ENCODE peak calls at places on chromosomes 13 and 19, in eight cellular contexts. One of them, this sample, is unnamed.

GRCh38 chr13:23578411-23579071 is 8.3 kb downstream of the TNFRSF19 start:
- DNase-seq in choroid plexus epithelial cell: peak
- DNase-seq in GM23338: peak
- DNase-seq in CD8-positive, alpha-beta T cell: peak
- DNase-seq in neural crest cell: peak
- DNase-seq in lower leg skin: peak
- DNase-seq in AG10803: peak
- DNase-seq in nephron progenitor cell: peak
- DNase-seq in this sample: peak

GRCh38 chr13:84431646-84432045 is 549.4 kb upstream of the SLITRK1 start:
- DNase-seq in choroid plexus epithelial cell: peak
- DNase-seq in GM23338: no peak
- DNase-seq in CD8-positive, alpha-beta T cell: no peak
- DNase-seq in neural crest cell: no peak
- DNase-seq in lower leg skin: no peak
- DNase-seq in AG10803: peak
- DNase-seq in nephron progenitor cell: no peak
- DNase-seq in this sample: no peak

GRCh38 chr13:74825170-74825948 is 656.6 kb downstream of the TBC1D4 start:
- DNase-seq in choroid plexus epithelial cell: peak
- DNase-seq in GM23338: peak
- DNase-seq in CD8-positive, alpha-beta T cell: no peak
- DNase-seq in neural crest cell: no peak
- DNase-seq in lower leg skin: no peak
- DNase-seq in AG10803: peak
- DNase-seq in nephron progenitor cell: no peak
- DNase-seq in this sample: no peak

GRCh38 chr19:17281391-17282304 is at the start of gene ANKLE1:
- DNase-seq in choroid plexus epithelial cell: no peak
- DNase-seq in GM23338: peak
- DNase-seq in CD8-positive, alpha-beta T cell: peak
- DNase-seq in neural crest cell: peak
- DNase-seq in lower leg skin: no peak
- DNase-seq in AG10803: no peak
- DNase-seq in nephron progenitor cell: peak
- DNase-seq in this sample: no peak

GRCh38 chr13:111215081-111216047 is 100.3 kb downstream of the ARHGEF7 start:
- DNase-seq in choroid plexus epithelial cell: no peak
- DNase-seq in GM23338: peak
- DNase-seq in CD8-positive, alpha-beta T cell: no peak
- DNase-seq in neural crest cell: no peak
- DNase-seq in lower leg skin: no peak
- DNase-seq in AG10803: no peak
- DNase-seq in nephron progenitor cell: no peak
- DNase-seq in this sample: no peak

GRCh38 chr19:11481777-11482383 is 1.0 kb upstream of the ELAVL3 start:
- DNase-seq in choroid plexus epithelial cell: peak
- DNase-seq in GM23338: peak
- DNase-seq in CD8-positive, alpha-beta T cell: peak
- DNase-seq in neural crest cell: peak
- DNase-seq in lower leg skin: peak
- DNase-seq in AG10803: peak
- DNase-seq in nephron progenitor cell: peak
- DNase-seq in this sample: peak

GRCh38 chr19:16824658-16825311 is 4.4 kb upstream of the SIN3B start:
- DNase-seq in choroid plexus epithelial cell: peak
- DNase-seq in GM23338: no peak
- DNase-seq in CD8-positive, alpha-beta T cell: no peak
- DNase-seq in neural crest cell: no peak
- DNase-seq in lower leg skin: no peak
- DNase-seq in AG10803: peak
- DNase-seq in nephron progenitor cell: no peak
- DNase-seq in this sample: peak

GRCh38 chr13:37651891-37652290 is 53.3 kb upstream of the POSTN start:
- DNase-seq in choroid plexus epithelial cell: no peak
- DNase-seq in GM23338: no peak
- DNase-seq in CD8-positive, alpha-beta T cell: no peak
- DNase-seq in neural crest cell: no peak
- DNase-seq in lower leg skin: no peak
- DNase-seq in AG10803: no peak
- DNase-seq in nephron progenitor cell: no peak
- DNase-seq in this sample: no peak

GRCh38 chr13:49669735-49670309 is 21.5 kb downstream of the EBPL start:
- DNase-seq in choroid plexus epithelial cell: peak
- DNase-seq in GM23338: peak
- DNase-seq in CD8-positive, alpha-beta T cell: peak
- DNase-seq in neural crest cell: peak
- DNase-seq in lower leg skin: no peak
- DNase-seq in AG10803: peak
- DNase-seq in nephron progenitor cell: peak
- DNase-seq in this sample: no peak

GRCh38 chr19:33904681-33905080 is 108.0 kb downstream of the KCTD15 start:
- DNase-seq in choroid plexus epithelial cell: peak
- DNase-seq in GM23338: peak
- DNase-seq in CD8-positive, alpha-beta T cell: no peak
- DNase-seq in neural crest cell: no peak
- DNase-seq in lower leg skin: no peak
- DNase-seq in AG10803: no peak
- DNase-seq in nephron progenitor cell: no peak
- DNase-seq in this sample: no peak

GRCh38 chr13:47917022-47917574 is 84.0 kb downstream of the SUCLA2 start:
- DNase-seq in choroid plexus epithelial cell: no peak
- DNase-seq in GM23338: no peak
- DNase-seq in CD8-positive, alpha-beta T cell: no peak
- DNase-seq in neural crest cell: no peak
- DNase-seq in lower leg skin: no peak
- DNase-seq in AG10803: no peak
- DNase-seq in nephron progenitor cell: no peak
- DNase-seq in this sample: no peak

GRCh38 chr13:29572575-29572974 is 22.9 kb downstream of the SLC7A1 start:
- DNase-seq in choroid plexus epithelial cell: no peak
- DNase-seq in GM23338: no peak
- DNase-seq in CD8-positive, alpha-beta T cell: no peak
- DNase-seq in neural crest cell: no peak
- DNase-seq in lower leg skin: no peak
- DNase-seq in AG10803: no peak
- DNase-seq in nephron progenitor cell: no peak
- DNase-seq in this sample: no peak

GRCh38 chr19:51572415-51572814 is 1.3 kb downstream of the ZNF175 start:
- DNase-seq in choroid plexus epithelial cell: peak
- DNase-seq in GM23338: no peak
- DNase-seq in CD8-positive, alpha-beta T cell: no peak
- DNase-seq in neural crest cell: no peak
- DNase-seq in lower leg skin: no peak
- DNase-seq in AG10803: peak
- DNase-seq in nephron progenitor cell: no peak
- DNase-seq in this sample: no peak

GRCh38 chr19:7500811-7501450 is 12.1 kb upstream of the PEX11G start:
- DNase-seq in choroid plexus epithelial cell: no peak
- DNase-seq in GM23338: peak
- DNase-seq in CD8-positive, alpha-beta T cell: peak
- DNase-seq in neural crest cell: peak
- DNase-seq in lower leg skin: no peak
- DNase-seq in AG10803: no peak
- DNase-seq in nephron progenitor cell: peak
- DNase-seq in this sample: no peak

GRCh38 chr19:45505151-45505995 is 1.9 kb upstream of the VASP start:
- DNase-seq in choroid plexus epithelial cell: peak
- DNase-seq in GM23338: no peak
- DNase-seq in CD8-positive, alpha-beta T cell: no peak
- DNase-seq in neural crest cell: no peak
- DNase-seq in lower leg skin: no peak
- DNase-seq in AG10803: no peak
- DNase-seq in nephron progenitor cell: no peak
- DNase-seq in this sample: no peak

GRCh38 chr13:63184693-63185092 is 1769.0 kb upstream of the PCDH20 start:
- DNase-seq in choroid plexus epithelial cell: peak
- DNase-seq in GM23338: peak
- DNase-seq in CD8-positive, alpha-beta T cell: no peak
- DNase-seq in neural crest cell: no peak
- DNase-seq in lower leg skin: no peak
- DNase-seq in AG10803: peak
- DNase-seq in nephron progenitor cell: no peak
- DNase-seq in this sample: no peak

GRCh38 chr19:18396471-18397241 is 766 bp downstream of the LRRC25 start:
- DNase-seq in choroid plexus epithelial cell: no peak
- DNase-seq in GM23338: no peak
- DNase-seq in CD8-positive, alpha-beta T cell: no peak
- DNase-seq in neural crest cell: no peak
- DNase-seq in lower leg skin: no peak
- DNase-seq in AG10803: no peak
- DNase-seq in nephron progenitor cell: no peak
- DNase-seq in this sample: no peak

GRCh38 chr13:77026255-77026782 is 640 bp downstream of the FBXL3 start:
- DNase-seq in choroid plexus epithelial cell: peak
- DNase-seq in GM23338: peak
- DNase-seq in CD8-positive, alpha-beta T cell: peak
- DNase-seq in neural crest cell: peak
- DNase-seq in lower leg skin: peak
- DNase-seq in AG10803: peak
- DNase-seq in nephron progenitor cell: peak
- DNase-seq in this sample: peak
- TF ChIP-seq CTCF in choroid plexus epithelial cell: no peak
- TF ChIP-seq CTCF in GM23338: no peak
- TF ChIP-seq CTCF in CD8-positive, alpha-beta T cell: no peak
- TF ChIP-seq CTCF in neural crest cell: no peak
- TF ChIP-seq CTCF in lower leg skin: no peak
- TF ChIP-seq CTCF in AG10803: no peak
- TF ChIP-seq CTCF in nephron progenitor cell: no peak
- TF ChIP-seq CTCF in this sample: no peak

DNA sequence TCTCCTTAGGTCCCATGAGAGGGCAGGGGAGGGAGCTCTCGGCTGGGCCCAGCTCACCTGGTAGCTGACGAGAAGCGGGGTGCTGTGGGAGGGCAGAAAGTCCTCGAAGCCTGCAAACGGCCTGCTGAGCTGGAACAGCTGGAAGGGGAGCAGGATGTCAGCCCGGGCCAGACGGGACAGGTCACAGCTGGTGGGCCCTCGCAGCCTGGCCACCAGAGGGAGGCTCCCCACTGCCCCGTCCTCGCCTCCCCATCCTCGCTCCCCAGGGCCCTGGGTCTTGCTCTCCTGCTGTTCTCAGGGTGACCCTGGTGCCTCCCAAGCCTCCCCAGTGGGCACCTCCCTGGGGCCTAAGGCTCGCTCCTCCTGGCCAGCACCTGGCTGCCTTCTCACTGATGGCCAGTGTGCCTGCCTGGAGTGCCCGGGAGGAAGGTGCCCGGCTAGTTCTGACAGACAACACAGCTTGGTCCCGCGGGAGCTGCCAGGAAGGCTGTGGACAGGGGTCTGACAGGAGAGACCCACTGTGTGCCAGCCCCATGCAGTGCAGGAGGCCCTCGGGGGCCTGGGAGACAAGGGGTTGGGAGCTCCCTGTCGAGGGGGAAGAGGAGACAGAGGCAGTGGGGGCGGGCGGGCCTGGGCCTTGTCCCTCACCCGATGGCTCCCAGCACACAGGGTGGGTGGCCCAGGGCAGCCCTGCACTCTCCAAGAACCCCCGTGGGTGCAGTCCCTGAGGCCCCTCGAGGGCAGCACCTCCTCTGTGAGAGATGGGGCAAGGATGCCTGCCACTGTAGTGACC is 20.3 kb downstream of the GPX4 start:
- DNase-seq in choroid plexus epithelial cell: no peak
- DNase-seq in GM23338: no peak
- DNase-seq in CD8-positive, alpha-beta T cell: no peak
- DNase-seq in neural crest cell: no peak
- DNase-seq in lower leg skin: no peak
- DNase-seq in AG10803: no peak
- DNase-seq in nephron progenitor cell: no peak
- DNase-seq in this sample: no peak
- TF ChIP-seq CTCF in choroid plexus epithelial cell: peak
- TF ChIP-seq CTCF in GM23338: no peak
- TF ChIP-seq CTCF in CD8-positive, alpha-beta T cell: no peak
- TF ChIP-seq CTCF in neural crest cell: no peak
- TF ChIP-seq CTCF in lower leg skin: no peak
- TF ChIP-seq CTCF in AG10803: no peak
- TF ChIP-seq CTCF in nephron progenitor cell: no peak
- TF ChIP-seq CTCF in this sample: no peak

GRCh38 chr13:80338781-80339577 is 1.9 kb downstream of the SPRY2 start:
- DNase-seq in choroid plexus epithelial cell: peak
- DNase-seq in GM23338: peak
- DNase-seq in CD8-positive, alpha-beta T cell: peak
- DNase-seq in neural crest cell: peak
- DNase-seq in lower leg skin: peak
- DNase-seq in AG10803: peak
- DNase-seq in nephron progenitor cell: peak
- DNase-seq in this sample: peak
- TF ChIP-seq CTCF in choroid plexus epithelial cell: peak
- TF ChIP-seq CTCF in GM23338: no peak
- TF ChIP-seq CTCF in CD8-positive, alpha-beta T cell: no peak
- TF ChIP-seq CTCF in neural crest cell: peak
- TF ChIP-seq CTCF in lower leg skin: no peak
- TF ChIP-seq CTCF in AG10803: peak
- TF ChIP-seq CTCF in nephron progenitor cell: no peak
- TF ChIP-seq CTCF in this sample: no peak

GRCh38 chr13:99978781-99979452 is 2.7 kb upstream of the ZIC2 start:
- DNase-seq in choroid plexus epithelial cell: no peak
- DNase-seq in GM23338: peak
- DNase-seq in CD8-positive, alpha-beta T cell: no peak
- DNase-seq in neural crest cell: no peak
- DNase-seq in lower leg skin: no peak
- DNase-seq in AG10803: no peak
- DNase-seq in nephron progenitor cell: no peak
- DNase-seq in this sample: no peak
- TF ChIP-seq CTCF in choroid plexus epithelial cell: no peak
- TF ChIP-seq CTCF in GM23338: no peak
- TF ChIP-seq CTCF in CD8-positive, alpha-beta T cell: no peak
- TF ChIP-seq CTCF in neural crest cell: no peak
- TF ChIP-seq CTCF in lower leg skin: no peak
- TF ChIP-seq CTCF in AG10803: no peak
- TF ChIP-seq CTCF in nephron progenitor cell: no peak
- TF ChIP-seq CTCF in this sample: no peak

This sample was measured in uterus.